ENCODE peak calls at places on chromosome 20, in ten cellular contexts. R is lung; G is CD8-positive, alpha-beta memory T cell; S is neuronal stem cell; D is OCI-LY7; U is SJSA1; M is right lobe of liver; W is K562; Y is brain microvascular endothelial cell; Q is ovary. O is an unnamed sample.

GRCh38 chr20:2955257-2955950 is 82.1 kb downstream of the PTPRA start:
- DNase-seq in Y (peak), G (no peak), W (no peak), U (no peak), Q (no peak), D (no peak), S (no peak), M (no peak), R (no peak), O (no peak)

GRCh38 chr20:22579711-22580697 is 4.4 kb downstream of the FOXA2 start:
- DNase-seq in Y (no peak), Q (no peak), W (no peak), R (no peak), M (peak), U (no peak), S (no peak), D (no peak), G (no peak), O (no peak)

GRCh38 chr20:7710440-7710839 is 229.8 kb downstream of the HAO1 start:
- DNase-seq in R (no peak), Y (no peak), M (no peak), Q (no peak), W (no peak), D (no peak), S (no peak), U (no peak), G (no peak), O (no peak)

GRCh38 chr20:8127553-8128255 is 4.4 kb upstream of the PLCB1 start:
- DNase-seq in G (no peak), M (no peak), S (no peak), U (no peak), D (no peak), Y (peak), R (no peak), W (no peak), Q (no peak), O (no peak)

GRCh38 chr20:57653546-57653900 is 33.3 kb upstream of the ZBP1 start:
- DNase-seq in Q (peak), R (no peak), Y (no peak), W (no peak), U (no peak), S (no peak), M (peak), G (no peak), D (no peak), O (no peak)

GRCh38 chr20:50668798-50669197 is 22.5 kb downstream of the RIPOR3 start:
- DNase-seq in W (no peak), Y (no peak), D (no peak), S (no peak), R (no peak), M (no peak), U (no peak), Q (no peak), G (no peak), O (no peak)

GRCh38 chr20:62808211-62808865 is 3.7 kb downstream of the OGFR start:
- DNase-seq in S (peak), G (peak), M (peak), U (peak), R (peak), W (peak), Y (peak), D (peak), Q (peak), O (peak)

GRCh38 chr20:8131598-8132014 is 460 bp upstream of the PLCB1 start:
- DNase-seq in U (no peak), Q (no peak), G (peak), R (no peak), M (no peak), Y (peak), S (no peak), D (no peak), W (no peak), O (no peak)

GRCh38 chr20:9053108-9053507 is 15.8 kb upstream of the PLCB4 start:
- DNase-seq in W (no peak), U (no peak), R (no peak), Y (no peak), Q (no peak), G (no peak), M (no peak), S (no peak), D (no peak), O (no peak)

GRCh38 chr20:50333856-50334255 is 143.2 kb downstream of the CEBPB start:
- DNase-seq in Y (peak), M (no peak), G (no peak), Q (peak), S (no peak), W (no peak), U (peak), D (no peak), R (no peak), O (no peak)

GRCh38 chr20:3758566-3758965 is 9.0 kb downstream of the ADISSP start:
- DNase-seq in Y (no peak), Q (no peak), R (no peak), W (no peak), G (no peak), D (no peak), S (no peak), U (no peak), M (no peak), O (no peak)

GRCh38 chr20:57400262-57400701 is 9.1 kb downstream of the RBM38 start:
- DNase-seq in D (no peak), Y (no peak), W (no peak), Q (peak), U (no peak), G (no peak), S (no peak), R (no peak), M (peak), O (no peak)

GRCh38 chr20:38128691-38129090 is 36.4 kb downstream of the TGM2 start:
- DNase-seq in Q (no peak), D (no peak), U (no peak), Y (no peak), G (no peak), W (no peak), R (no peak), M (no peak), S (no peak), O (no peak)

GRCh38 chr20:17845701-17846475 is 122.7 kb downstream of the SNX5 start:
- DNase-seq in M (no peak), Q (no peak), S (no peak), W (no peak), D (no peak), G (no peak), R (no peak), Y (no peak), U (no peak), O (no peak)

GRCh38 chr20:51596656-51597388 is 54.3 kb upstream of the NFATC2 start:
- DNase-seq in Y (no peak), S (no peak), G (no peak), M (no peak), R (no peak), U (no peak), W (no peak), Q (no peak), D (no peak), O (no peak)

GRCh38 chr20:37579091-37579490 is 51.4 kb upstream of the BLCAP start:
- DNase-seq in R (no peak), D (no peak), Y (no peak), G (no peak), W (no peak), S (no peak), M (no peak), Q (no peak), U (no peak), O (no peak)

GRCh38 chr20:6101346-6101745 is 21.5 kb downstream of the FERMT1 start:
- DNase-seq in D (no peak), G (no peak), M (no peak), W (no peak), R (no peak), U (no peak), Y (no peak), Q (no peak), S (no peak), O (no peak)

GRCh38 chr20:22909436-22909835 is 125.7 kb upstream of the SSTR4 start:
- DNase-seq in Q (no peak), U (no peak), M (no peak), D (no peak), R (no peak), W (peak), S (no peak), G (no peak), Y (no peak), O (no peak)

GRCh38 chr20:62252342-62252966 is 14.1 kb downstream of the OSBPL2 start:
- DNase-seq in S (no peak), Q (no peak), W (no peak), D (no peak), M (no peak), R (no peak), Y (no peak), U (no peak), G (no peak), O (no peak)

GRCh38 chr20:51275181-51275580 is 252.3 kb upstream of the KCNG1 start:
- DNase-seq in R (no peak), S (no peak), Y (no peak), W (no peak), D (no peak), M (no peak), G (no peak), Q (no peak), U (no peak), O (no peak)

GRCh38 chr20:4305091-4305490 is 289.7 kb upstream of the RNF24 start:
- DNase-seq in R (no peak), D (no peak), W (no peak), S (no peak), G (no peak), Y (no peak), Q (no peak), M (no peak), U (peak), O (no peak)

GRCh38 chr20:31670371-31671228 is 32.9 kb downstream of the COX4I2 start:
- DNase-seq in S (no peak), Y (peak), U (peak), M (no peak), W (no peak), G (no peak), D (no peak), R (peak), Q (no peak), O (peak)

GRCh38 chr20:31666258-31667042 is 28.7 kb downstream of the COX4I2 start:
- DNase-seq in U (no peak), Q (no peak), M (peak), S (no peak), W (peak), G (no peak), D (peak), R (peak), Y (no peak), O (peak)

GRCh38 chr20:31671324-31671723 is 33.6 kb downstream of the COX4I2 start:
- DNase-seq in M (no peak), R (no peak), W (no peak), D (no peak), S (no peak), Y (no peak), U (no peak), G (no peak), Q (no peak), O (no peak)

GRCh38 chr20:31667315-31668285 is 29.9 kb downstream of the COX4I2 start:
- DNase-seq in G (no peak), S (no peak), U (no peak), W (no peak), R (no peak), Y (no peak), M (no peak), Q (no peak), D (no peak), O (no peak)

GRCh38 chr20:31669876-31670275 is 32.2 kb downstream of the COX4I2 start:
- DNase-seq in Y (no peak), M (no peak), W (no peak), Q (no peak), G (no peak), D (no peak), S (no peak), R (no peak), U (no peak), O (no peak)
- H3K27ac ChIP-seq in Y (no peak), M (no peak), W (peak), Q (no peak), G (peak), D (no peak), S (no peak), R (peak), U (peak), O (peak)

GRCh38 chr20:20850407-20850806 is 138.0 kb upstream of the RALGAPA2 start:
- DNase-seq in D (no peak), S (no peak), G (no peak), R (no peak), M (no peak), Q (no peak), Y (no peak), W (no peak), U (no peak), O (no peak)

GRCh38 chr20:20843982-20844381 is 131.5 kb upstream of the RALGAPA2 start:
- DNase-seq in M (no peak), W (no peak), U (no peak), G (no peak), Y (no peak), D (no peak), Q (no peak), S (no peak), R (no peak), O (no peak)

DNA sequence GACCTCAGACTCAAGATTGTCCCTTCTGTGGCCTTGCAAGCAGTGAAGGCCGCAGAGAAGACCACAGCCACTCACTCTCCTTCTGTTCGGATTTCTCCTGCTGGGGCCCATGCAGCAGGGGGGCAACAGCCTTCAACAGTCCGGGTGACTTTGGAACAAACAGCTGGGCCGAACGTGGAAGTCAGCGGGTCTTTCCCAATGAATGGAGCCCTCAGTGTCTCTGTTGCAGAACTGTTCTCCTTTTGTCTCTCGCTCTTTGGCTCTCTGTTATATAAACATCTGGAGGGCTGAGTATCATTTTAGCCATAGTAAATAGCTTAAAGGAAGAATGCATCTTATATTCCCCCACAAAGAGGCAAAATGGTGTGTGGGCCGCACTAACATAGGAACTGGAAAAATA is 136.7 kb upstream of the RALGAPA2 start:
- DNase-seq in R (no peak), W (no peak), S (no peak), D (no peak), Y (no peak), Q (no peak), M (no peak), G (no peak), U (no peak), O (peak)
- H3K27ac ChIP-seq in R (no peak), W (no peak), S (no peak), D (no peak), Y (no peak), Q (no peak), M (no peak), G (no peak), U (no peak), O (peak)

GRCh38 chr20:58895796-58896180 is 43.3 kb downstream of the GNAS start:
- DNase-seq in R (no peak), Q (no peak), U (no peak), M (peak), D (no peak), S (no peak), G (no peak), W (no peak), Y (no peak), O (no peak)
- H3K27ac ChIP-seq in R (peak), Q (no peak), U (no peak), M (no peak), D (no peak), S (no peak), G (no peak), W (no peak), Y (no peak), O (no peak)

DNA sequence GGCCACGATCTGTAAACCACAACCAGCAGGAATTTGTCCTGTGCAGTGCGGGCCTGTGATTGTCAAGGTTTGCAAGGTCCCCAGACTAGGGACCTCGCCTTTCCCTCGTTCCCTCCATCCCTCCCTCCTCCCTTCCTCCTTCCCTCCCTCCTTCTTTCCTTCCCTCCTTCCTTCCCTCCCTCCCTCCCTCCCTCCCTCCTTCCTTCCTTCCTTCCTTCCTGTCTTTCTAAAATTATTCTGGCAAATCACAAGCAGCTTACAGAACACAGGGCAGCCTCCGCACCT is 205.2 kb upstream of the RIN2 start:
- DNase-seq in M (no peak), Q (no peak), R (no peak), W (no peak), U (no peak), G (no peak), Y (no peak), D (no peak), S (no peak), O (no peak)
- H3K27ac ChIP-seq in M (no peak), Q (peak), R (no peak), W (no peak), U (no peak), G (no peak), Y (no peak), D (no peak), S (no peak), O (no peak)

DNA sequence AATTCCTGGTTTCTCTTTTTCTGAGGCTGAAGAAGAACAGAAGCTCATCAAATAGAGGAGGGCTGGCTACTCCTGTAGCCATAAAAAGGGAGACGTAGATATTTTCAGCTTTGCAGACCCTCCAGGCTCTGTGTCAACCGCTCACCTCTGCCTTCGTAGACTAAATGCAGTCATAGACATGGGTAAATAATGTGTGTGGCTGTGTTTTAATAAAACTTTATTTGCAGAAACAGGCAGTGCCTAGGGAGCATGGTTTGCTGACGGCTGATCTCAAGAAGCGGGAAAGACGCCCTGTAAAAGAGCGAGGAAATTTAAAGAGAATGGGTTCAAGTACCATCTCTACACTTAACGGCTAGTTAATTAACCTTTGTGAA is 171.8 kb downstream of the BCAS1 start:
- DNase-seq in M (no peak), W (no peak), Y (no peak), D (no peak), S (no peak), Q (no peak), R (no peak), G (no peak), U (no peak), O (no peak)
- H3K27ac ChIP-seq in M (no peak), W (no peak), Y (no peak), D (peak), S (peak), Q (no peak), R (no peak), G (no peak), U (no peak), O (no peak)

DNA sequence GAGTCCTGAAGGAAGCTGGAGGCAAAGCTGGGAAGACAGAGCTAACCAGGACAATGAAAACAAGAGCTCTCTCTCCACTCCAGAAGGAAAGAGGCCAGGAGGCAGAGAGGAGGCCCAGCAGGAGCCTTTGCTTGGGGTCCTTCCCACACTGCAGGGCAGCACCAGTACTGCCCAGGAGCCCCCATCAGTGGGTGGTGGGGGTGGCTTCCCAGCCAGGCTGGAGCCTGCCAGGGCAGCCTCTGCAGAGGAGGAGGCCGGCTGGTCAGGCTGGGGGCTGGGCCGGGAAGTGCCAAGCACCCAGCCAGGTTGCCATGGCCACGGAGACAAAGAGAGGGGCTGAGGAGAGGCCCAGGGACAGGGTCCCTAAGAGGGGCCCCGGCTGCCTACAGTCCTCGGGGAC is 33.4 kb downstream of the PREX1 start:
- DNase-seq in U (no peak), W (no peak), D (no peak), G (no peak), S (peak), M (no peak), Q (no peak), Y (no peak), R (no peak), O (no peak)
- H3K27ac ChIP-seq in U (no peak), W (no peak), D (no peak), G (peak), S (peak), M (no peak), Q (no peak), Y (no peak), R (peak), O (peak)

GRCh38 chr20:44460795-44461141 is 14.9 kb upstream of the TTPAL start:
- DNase-seq in G (no peak), D (peak), U (no peak), S (no peak), Y (no peak), Q (no peak), M (no peak), R (no peak), W (peak), O (no peak)
- H3K27ac ChIP-seq in G (no peak), D (no peak), U (no peak), S (no peak), Y (no peak), Q (no peak), M (peak), R (no peak), W (no peak), O (no peak)

DNA sequence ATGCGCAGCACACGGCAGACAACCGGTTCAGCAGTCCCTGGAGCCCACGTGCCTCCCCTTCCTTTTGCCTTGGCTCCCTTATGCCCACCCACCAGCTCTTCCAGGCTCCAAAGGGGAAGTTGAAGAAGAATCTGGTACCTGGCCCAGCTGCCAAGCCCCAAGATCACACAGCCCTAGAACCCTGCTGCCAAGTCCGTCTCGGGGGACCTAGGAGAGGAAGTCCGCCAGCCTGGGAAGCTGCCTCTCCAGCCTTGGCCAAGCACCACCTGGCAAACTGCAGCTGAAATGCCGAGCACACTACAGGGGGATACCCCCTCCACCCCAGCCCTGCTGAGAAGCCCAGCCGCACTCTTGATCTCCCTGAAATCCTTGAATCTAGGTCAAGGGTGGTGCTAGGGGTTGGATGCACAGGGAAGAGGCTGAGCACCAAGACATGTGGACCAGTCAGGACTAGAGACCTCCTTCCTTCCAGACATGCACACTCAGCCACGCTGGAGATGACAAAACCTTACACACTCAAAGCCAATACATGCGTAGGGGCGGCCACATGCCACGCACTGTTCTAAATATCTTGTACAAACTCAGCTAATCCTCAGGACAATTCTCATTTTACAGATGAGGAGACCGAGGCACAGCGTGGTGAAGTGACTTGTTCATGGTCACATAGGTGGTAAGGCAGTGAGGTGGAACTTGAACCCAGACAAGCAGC is 124.1 kb downstream of the PREX1 start:
- DNase-seq in W (no peak), U (no peak), M (no peak), S (no peak), G (no peak), Q (no peak), D (no peak), Y (no peak), R (no peak), O (no peak)
- H3K27ac ChIP-seq in W (no peak), U (no peak), M (no peak), S (no peak), G (no peak), Q (no peak), D (no peak), Y (no peak), R (peak), O (peak)